ENCODE peak calls at places on chromosomes 12 and 14, in five cellular contexts. One of them, this sample, is unnamed.

GRCh38 chr12:108814462-108815211 is 42.7 kb downstream of the SSH1 start:
- ATAC-seq in IMR-90: no peak
- ATAC-seq in body of pancreas: no peak
- ATAC-seq in heart left ventricle: peak
- ATAC-seq in A549: peak
- ATAC-seq in this sample: no peak

GRCh38 chr12:14741153-14741552 is 44.8 kb upstream of the GUCY2C start:
- ATAC-seq in IMR-90: no peak
- ATAC-seq in body of pancreas: no peak
- ATAC-seq in heart left ventricle: no peak
- ATAC-seq in A549: no peak
- ATAC-seq in this sample: no peak

GRCh38 chr12:20018406-20018805 is 349.9 kb upstream of the PDE3A start:
- ATAC-seq in IMR-90: no peak
- ATAC-seq in body of pancreas: peak
- ATAC-seq in heart left ventricle: no peak
- ATAC-seq in A549: no peak
- ATAC-seq in this sample: no peak

GRCh38 chr14:51039285-51039684 is 55.6 kb downstream of the TRIM9 start:
- ATAC-seq in IMR-90: no peak
- ATAC-seq in body of pancreas: no peak
- ATAC-seq in heart left ventricle: no peak
- ATAC-seq in A549: no peak
- ATAC-seq in this sample: no peak

GRCh38 chr14:39555749-39556148 is 123.5 kb upstream of the FBXO33 start:
- ATAC-seq in IMR-90: no peak
- ATAC-seq in body of pancreas: no peak
- ATAC-seq in heart left ventricle: no peak
- ATAC-seq in A549: no peak
- ATAC-seq in this sample: no peak

GRCh38 chr14:59328410-59328809 is 136.8 kb downstream of the GPR135 start:
- ATAC-seq in IMR-90: no peak
- ATAC-seq in body of pancreas: no peak
- ATAC-seq in heart left ventricle: no peak
- ATAC-seq in A549: peak
- ATAC-seq in this sample: no peak

GRCh38 chr14:100662850-100663527 is 63.7 kb upstream of the DLK1 start:
- ATAC-seq in IMR-90: no peak
- ATAC-seq in body of pancreas: peak
- ATAC-seq in heart left ventricle: no peak
- ATAC-seq in A549: no peak
- ATAC-seq in this sample: no peak

GRCh38 chr14:102063808-102064429 is 22.9 kb downstream of the HSP90AA1 start:
- ATAC-seq in IMR-90: no peak
- ATAC-seq in body of pancreas: no peak
- ATAC-seq in heart left ventricle: no peak
- ATAC-seq in A549: no peak
- ATAC-seq in this sample: no peak

GRCh38 chr14:69695664-69696527 is 71.0 kb upstream of the SRSF5 start:
- ATAC-seq in IMR-90: peak
- ATAC-seq in body of pancreas: no peak
- ATAC-seq in heart left ventricle: no peak
- ATAC-seq in A549: no peak
- ATAC-seq in this sample: no peak

GRCh38 chr12:51188359-51189051 is 15.6 kb upstream of the TFCP2 start:
- ATAC-seq in IMR-90: no peak
- ATAC-seq in body of pancreas: no peak
- ATAC-seq in heart left ventricle: no peak
- ATAC-seq in A549: peak
- ATAC-seq in this sample: no peak

GRCh38 chr12:107864235-107864634 is 89.7 kb downstream of the ASCL4 start:
- ATAC-seq in IMR-90: no peak
- ATAC-seq in body of pancreas: no peak
- ATAC-seq in heart left ventricle: no peak
- ATAC-seq in A549: no peak
- ATAC-seq in this sample: no peak

GRCh38 chr14:104659764-104660523 is 29.5 kb upstream of the INF2 start:
- ATAC-seq in IMR-90: no peak
- ATAC-seq in body of pancreas: no peak
- ATAC-seq in heart left ventricle: no peak
- ATAC-seq in A549: no peak
- ATAC-seq in this sample: no peak

GRCh38 chr14:54125109-54125508 is 168.5 kb upstream of the BMP4 start:
- ATAC-seq in IMR-90: no peak
- ATAC-seq in body of pancreas: no peak
- ATAC-seq in heart left ventricle: no peak
- ATAC-seq in A549: no peak
- ATAC-seq in this sample: no peak

GRCh38 chr12:92912052-92912451 is 17.0 kb downstream of the EEA1 start:
- ATAC-seq in IMR-90: no peak
- ATAC-seq in body of pancreas: no peak
- ATAC-seq in heart left ventricle: no peak
- ATAC-seq in A549: no peak
- ATAC-seq in this sample: no peak

GRCh38 chr12:111368291-111368683 is 608 bp downstream of the PHETA1 start:
- ATAC-seq in IMR-90: no peak
- ATAC-seq in body of pancreas: no peak
- ATAC-seq in heart left ventricle: no peak
- ATAC-seq in A549: peak
- ATAC-seq in this sample: peak

GRCh38 chr12:45839917-45840316 is 110.4 kb downstream of the ARID2 start:
- ATAC-seq in IMR-90: no peak
- ATAC-seq in body of pancreas: no peak
- ATAC-seq in heart left ventricle: no peak
- ATAC-seq in A549: no peak
- ATAC-seq in this sample: no peak

GRCh38 chr12:91926810-91927209 is 218.8 kb downstream of the BTG1 start:
- ATAC-seq in IMR-90: peak
- ATAC-seq in body of pancreas: peak
- ATAC-seq in heart left ventricle: no peak
- ATAC-seq in A549: peak
- ATAC-seq in this sample: peak

GRCh38 chr12:120118710-120119097 is 2.2 kb upstream of the RAB35 start:
- ATAC-seq in IMR-90: no peak
- ATAC-seq in body of pancreas: no peak
- ATAC-seq in heart left ventricle: no peak
- ATAC-seq in A549: no peak
- ATAC-seq in this sample: no peak

GRCh38 chr12:66447643-66448042 is 145.3 kb downstream of the HELB start:
- ATAC-seq in IMR-90: no peak
- ATAC-seq in body of pancreas: no peak
- ATAC-seq in heart left ventricle: no peak
- ATAC-seq in A549: no peak
- ATAC-seq in this sample: no peak

GRCh38 chr12:29149691-29150382 is 759 bp downstream of the FAR2 start:
- ATAC-seq in IMR-90: no peak
- ATAC-seq in body of pancreas: no peak
- ATAC-seq in heart left ventricle: no peak
- ATAC-seq in A549: no peak
- ATAC-seq in this sample: peak

GRCh38 chr12:29152223-29152868 is 3.3 kb downstream of the FAR2 start:
- ATAC-seq in IMR-90: no peak
- ATAC-seq in body of pancreas: no peak
- ATAC-seq in heart left ventricle: no peak
- ATAC-seq in A549: no peak
- ATAC-seq in this sample: no peak

GRCh38 chr12:29148065-29148957 is 767 bp upstream of the FAR2 start:
- ATAC-seq in IMR-90: peak
- ATAC-seq in body of pancreas: no peak
- ATAC-seq in heart left ventricle: no peak
- ATAC-seq in A549: no peak
- ATAC-seq in this sample: peak

GRCh38 chr12:29146201-29146600 is 2.9 kb upstream of the FAR2 start:
- ATAC-seq in IMR-90: no peak
- ATAC-seq in body of pancreas: no peak
- ATAC-seq in heart left ventricle: no peak
- ATAC-seq in A549: no peak
- ATAC-seq in this sample: no peak

GRCh38 chr12:29148958-29149690 is at the start of gene FAR2:
- ATAC-seq in IMR-90: peak
- ATAC-seq in body of pancreas: peak
- ATAC-seq in heart left ventricle: peak
- ATAC-seq in A549: peak
- ATAC-seq in this sample: peak
- TF ChIP-seq POLR2A in IMR-90: no peak
- TF ChIP-seq POLR2A in body of pancreas: no peak
- TF ChIP-seq POLR2A in heart left ventricle: no peak
- TF ChIP-seq POLR2A in A549: no peak
- TF ChIP-seq POLR2A in this sample: no peak

GRCh38 chr12:122265433-122265832 is 861 bp downstream of the VPS33A start:
- ATAC-seq in IMR-90: no peak
- ATAC-seq in body of pancreas: no peak
- ATAC-seq in heart left ventricle: no peak
- ATAC-seq in A549: peak
- ATAC-seq in this sample: no peak

DNA sequence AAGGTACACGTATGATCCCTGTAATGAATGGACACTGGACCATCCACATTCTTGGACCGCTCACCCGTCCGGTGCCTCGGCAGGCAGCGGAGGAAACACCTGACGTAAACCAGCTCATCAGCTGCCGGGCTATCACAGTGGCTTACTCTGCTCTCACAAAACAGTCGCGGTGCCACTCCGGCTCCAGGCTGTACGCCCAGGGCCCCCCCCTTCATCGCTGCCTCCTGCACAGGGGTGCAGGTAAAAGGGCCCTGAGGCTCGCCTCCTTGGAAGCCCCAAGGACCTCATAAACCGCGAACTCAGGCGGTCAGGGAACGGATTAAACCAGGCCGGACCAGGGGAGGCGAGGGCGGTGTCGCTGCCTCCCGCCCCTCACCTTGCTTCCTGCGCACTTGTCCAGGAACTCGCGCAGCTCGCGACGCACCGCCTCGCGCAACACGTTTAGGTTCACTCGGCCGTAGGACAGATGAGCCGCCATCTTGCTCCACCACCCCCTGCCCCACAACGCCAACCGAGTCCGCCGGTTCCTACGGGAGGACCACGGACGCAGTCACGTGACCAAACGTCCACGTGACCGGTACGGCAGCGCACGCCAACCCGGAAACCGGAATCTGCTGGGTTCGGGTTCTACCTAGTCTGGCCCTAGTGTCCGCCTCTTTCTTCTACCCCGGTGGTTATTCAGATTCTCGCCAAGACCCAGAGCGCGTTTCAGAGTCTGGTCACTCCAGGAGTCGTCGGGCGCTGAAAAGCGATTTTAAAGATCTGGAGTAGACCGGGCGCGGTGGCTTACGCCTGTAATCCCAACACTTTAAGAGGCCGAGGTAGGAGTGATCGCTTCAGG is at the start of gene VPS33A:
- ATAC-seq in IMR-90: peak
- ATAC-seq in body of pancreas: peak
- ATAC-seq in heart left ventricle: peak
- ATAC-seq in A549: peak
- ATAC-seq in this sample: peak
- TF ChIP-seq POLR2A in IMR-90: peak
- TF ChIP-seq POLR2A in body of pancreas: peak
- TF ChIP-seq POLR2A in heart left ventricle: no peak
- TF ChIP-seq POLR2A in A549: peak
- TF ChIP-seq POLR2A in this sample: peak

GRCh38 chr12:96255077-96255476 is 60.9 kb downstream of the ELK3 start:
- ATAC-seq in IMR-90: no peak
- ATAC-seq in body of pancreas: peak
- ATAC-seq in heart left ventricle: peak
- ATAC-seq in A549: no peak
- ATAC-seq in this sample: peak
- TF ChIP-seq POLR2A in IMR-90: no peak
- TF ChIP-seq POLR2A in body of pancreas: no peak
- TF ChIP-seq POLR2A in heart left ventricle: no peak
- TF ChIP-seq POLR2A in A549: no peak
- TF ChIP-seq POLR2A in this sample: no peak

GRCh38 chr12:57546438-57547365 is at the start of gene DCTN2:
- ATAC-seq in IMR-90: peak
- ATAC-seq in body of pancreas: peak
- ATAC-seq in heart left ventricle: peak
- ATAC-seq in A549: peak
- ATAC-seq in this sample: peak
- TF ChIP-seq POLR2A in IMR-90: peak
- TF ChIP-seq POLR2A in body of pancreas: peak
- TF ChIP-seq POLR2A in heart left ventricle: no peak
- TF ChIP-seq POLR2A in A549: peak
- TF ChIP-seq POLR2A in this sample: peak

This sample was measured in gastroesophageal sphincter.